ENCODE peak calls at places on chromosomes 7 and 10, in eight cellular contexts. H is transverse colon, V is fibroblast of the aortic adventitia, P is IMR-90, K is astrocyte of the spinal cord, Z is kidney epithelial cell, E is tibial artery, U is heart right ventricle. T is an unnamed sample.

GRCh38 chr10:128574616-128575210 is 448.5 kb upstream of the MKI67 start:
- DNase-seq in U (no peak), V (no peak), Z (no peak), P (no peak), H (no peak), K (no peak), E (no peak), T (no peak)

GRCh38 chr10:91022924-91023707 is 102.2 kb upstream of the ANKRD1 start:
- DNase-seq in V (peak; percentile 37), Z (no peak), P (no peak), H (no peak), U (peak; percentile 24), E (no peak), K (no peak), T (no peak)

GRCh38 chr10:6050801-6051445 is 11.2 kb downstream of the IL2RA start:
- DNase-seq in K (peak; percentile 28), U (peak; percentile 69), P (peak; percentile 44), V (peak; percentile 67), H (peak; percentile 80), Z (no peak), E (peak; percentile 69), T (peak; percentile 10)

GRCh38 chr10:51522858-51523257 is 176.5 kb downstream of the CSTF2T start:
- DNase-seq in K (no peak), V (no peak), U (no peak), E (no peak), Z (no peak), H (no peak), P (no peak), T (peak; percentile 22)

GRCh38 chr10:72375173-72375572 is 20.5 kb upstream of the DNAJB12 start:
- DNase-seq in H (no peak), K (no peak), Z (no peak), E (no peak), P (peak; percentile 30), U (no peak), V (no peak), T (no peak)

GRCh38 chr10:124593431-124593985 is 131.9 kb downstream of the LHPP start:
- DNase-seq in H (no peak), U (no peak), E (no peak), Z (no peak), P (no peak), V (no peak), K (no peak), T (no peak)

GRCh38 chr10:7503190-7503589 is 92.4 kb upstream of the SFMBT2 start:
- DNase-seq in E (no peak), H (no peak), P (no peak), Z (no peak), K (no peak), V (no peak), U (no peak), T (no peak)

GRCh38 chr7:111756687-111757178 is 194.4 kb upstream of the IMMP2L start:
- DNase-seq in E (peak; percentile 84), U (peak; percentile 38), H (peak; percentile 11), K (peak; percentile 46), P (peak; percentile 82), Z (no peak), V (peak; percentile 83), T (no peak)

GRCh38 chr10:92970301-92971070 is 90.1 kb upstream of the CYP26C1 start:
- DNase-seq in E (no peak), H (no peak), K (peak; percentile 71), V (no peak), Z (peak; percentile 14), U (no peak), P (peak; percentile 57), T (no peak)

GRCh38 chr10:43077421-43078171 is 727 bp downstream of the RET start:
- DNase-seq in U (no peak), P (no peak), H (no peak), V (no peak), K (peak; percentile 2), E (no peak), Z (no peak), T (no peak)

GRCh38 chr10:43079823-43080222 is 3.0 kb downstream of the RET start:
- DNase-seq in K (no peak), P (no peak), H (no peak), U (no peak), E (no peak), V (no peak), Z (no peak), T (no peak)

GRCh38 chr10:43078175-43078985 is 1.5 kb downstream of the RET start:
- DNase-seq in P (no peak), E (no peak), V (no peak), Z (no peak), K (no peak), U (no peak), H (no peak), T (no peak)

GRCh38 chr10:43076876-43077420 is at the start of gene RET:
- DNase-seq in U (peak; percentile 18), H (peak; percentile 43), P (no peak), K (no peak), V (no peak), Z (no peak), E (no peak), T (peak; percentile 3)

GRCh38 chr10:43078986-43079273 is 2.1 kb downstream of the RET start:
- DNase-seq in E (no peak), H (peak; percentile 13), K (no peak), U (peak; percentile 21), Z (no peak), V (peak; percentile 3), P (no peak), T (peak; percentile 9)
- H3K4me3 ChIP-seq in E (no peak overlapping the region), H (no peak overlapping the region), K (no peak overlapping the region), U (no peak overlapping the region), Z (no peak overlapping the region), V (no peak overlapping the region), P (no peak overlapping the region), T (no peak overlapping the region)

DNA sequence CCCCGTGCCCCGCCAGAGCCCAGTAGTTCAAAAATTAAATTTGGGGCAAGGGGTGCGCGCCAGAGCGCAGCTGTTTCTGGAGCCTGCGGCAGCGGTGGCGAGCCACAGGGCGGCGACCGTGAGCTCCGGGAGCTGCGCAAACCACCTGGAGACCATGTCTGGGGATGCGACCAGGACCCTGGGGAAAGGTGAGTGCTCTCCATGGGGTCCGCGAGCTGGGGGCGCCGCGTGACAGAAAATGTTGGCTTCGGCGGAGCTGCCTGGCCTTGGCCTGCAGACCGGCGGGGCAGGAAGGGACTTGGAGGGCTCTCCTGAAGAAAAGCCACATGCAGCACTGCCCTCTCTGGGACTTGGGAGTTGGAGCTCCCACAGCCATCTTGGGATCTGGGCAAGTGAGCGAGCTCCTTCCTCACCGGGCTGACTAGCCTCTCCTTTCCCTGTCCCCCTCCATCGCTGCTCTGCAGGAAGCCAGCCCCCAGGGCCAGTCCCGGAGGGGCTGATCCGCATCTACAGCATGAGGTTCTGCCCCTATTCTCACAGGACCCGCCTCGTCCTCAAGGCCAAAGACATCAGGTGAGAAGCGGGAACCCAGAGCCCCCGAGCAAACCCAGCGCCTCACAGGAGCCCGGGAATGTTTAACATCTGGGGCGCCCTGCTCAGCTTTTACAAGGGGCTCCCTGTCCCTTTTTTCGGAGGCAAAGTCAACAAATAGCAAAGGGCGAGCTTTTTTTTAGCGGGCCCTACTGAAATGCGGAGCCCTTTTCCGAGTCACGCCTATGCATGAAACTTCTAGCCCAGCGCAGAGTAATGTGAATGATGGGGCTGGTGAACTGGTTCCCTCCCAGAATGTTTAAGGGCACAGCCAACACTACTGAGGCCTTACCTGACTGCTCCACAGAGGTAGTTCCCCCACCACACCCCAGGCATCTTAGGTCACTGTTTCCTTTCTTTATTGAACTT is 6.1 kb downstream of the GSTO2 start:
- DNase-seq in K (peak; percentile 29), V (peak; percentile 33), H (peak; percentile 54), E (no peak), U (no peak), Z (no peak), P (no peak), T (peak; percentile 58)
- H3K4me3 ChIP-seq in K (peak overlapping the region; percentile 23), V (peak overlapping the region; percentile 53), H (peak overlapping the region; percentile 53), E (peak overlapping the region; percentile 13), U (no peak overlapping the region), Z (peak overlapping the region; percentile 46), P (peak overlapping the region; percentile 29), T (peak overlapping the region; percentile 50)

DNA sequence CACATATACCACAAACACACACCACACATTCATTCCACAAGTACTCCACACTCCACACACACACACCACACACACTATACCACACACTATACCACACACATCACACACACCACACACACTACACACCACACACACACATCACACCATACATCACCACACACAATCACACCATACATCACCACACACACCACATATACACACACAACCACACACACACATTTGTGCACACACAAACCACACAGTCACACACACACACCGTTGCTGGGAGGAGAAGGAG is 112.8 kb downstream of the PTPN20 start:
- DNase-seq in K (no peak), H (no peak), Z (no peak), V (no peak), E (no peak), P (no peak), U (no peak), T (no peak)
- H3K4me3 ChIP-seq in K (no peak overlapping the region), H (no peak overlapping the region), Z (no peak overlapping the region), V (no peak overlapping the region), E (no peak overlapping the region), P (no peak overlapping the region), U (no peak overlapping the region), T (no peak overlapping the region)

DNA sequence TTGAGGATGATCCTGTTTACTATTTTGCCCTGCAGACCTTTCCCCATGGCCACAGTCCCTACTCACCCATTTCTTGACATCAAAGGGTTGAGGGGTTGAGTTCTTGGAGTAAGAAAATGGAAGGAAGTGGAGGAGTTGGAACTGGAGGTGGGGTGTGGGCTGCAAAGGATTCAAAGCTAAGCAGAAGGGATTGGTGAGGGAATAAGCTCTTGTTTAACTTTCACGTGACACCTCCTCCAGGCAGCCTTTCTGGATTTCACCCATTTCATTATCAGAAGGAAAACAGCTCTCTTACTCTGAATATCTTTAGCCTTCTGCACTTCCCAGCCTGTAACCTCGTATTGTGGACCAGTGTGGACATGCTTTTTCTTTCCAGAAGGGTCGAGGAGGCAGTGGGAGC is 13.7 kb downstream of the MOSPD3 start:
- DNase-seq in H (no peak), V (no peak), P (no peak), K (no peak), Z (no peak), E (no peak), U (no peak), T (no peak)
- H3K4me3 ChIP-seq in H (peak overlapping the region; percentile 46), V (peak overlapping the region; percentile 48), P (peak overlapping the region; percentile 33), K (no peak overlapping the region), Z (peak overlapping the region; percentile 28), E (peak overlapping the region; percentile 28), U (peak overlapping the region; percentile 24), T (no peak overlapping the region)

DNA sequence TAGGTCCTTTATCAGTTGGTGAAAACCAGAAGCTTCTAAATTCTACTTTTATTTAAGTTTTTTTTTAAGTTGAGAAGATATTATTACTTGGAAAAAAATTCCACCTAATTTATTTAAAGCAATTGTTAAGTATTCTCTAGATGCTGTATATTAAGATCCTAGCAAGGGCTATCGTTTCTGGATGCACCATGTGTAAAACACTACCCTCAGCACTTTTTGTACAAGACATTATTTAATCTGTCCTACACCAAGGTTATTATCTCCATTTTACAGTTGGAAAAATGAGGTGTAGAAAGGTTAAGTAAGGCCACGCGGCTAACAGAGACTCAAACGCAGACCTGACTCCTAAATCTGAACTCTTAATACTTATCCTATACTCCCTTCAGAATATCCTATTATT is 19.8 kb downstream of the RAB11FIP2 start:
- DNase-seq in H (no peak), V (no peak), U (no peak), K (no peak), Z (no peak), E (no peak), P (no peak), T (no peak)
- H3K4me3 ChIP-seq in H (no peak overlapping the region), V (no peak overlapping the region), U (no peak overlapping the region), K (no peak overlapping the region), Z (no peak overlapping the region), E (no peak overlapping the region), P (no peak overlapping the region), T (no peak overlapping the region)

GRCh38 chr7:75698358-75698757 is 40.4 kb downstream of the HIP1 start:
- DNase-seq in E (no peak), U (no peak), H (no peak), P (no peak), V (no peak), K (no peak), Z (no peak), T (no peak)
- H3K4me3 ChIP-seq in E (no peak overlapping the region), U (no peak overlapping the region), H (no peak overlapping the region), P (no peak overlapping the region), V (no peak overlapping the region), K (no peak overlapping the region), Z (no peak overlapping the region), T (no peak overlapping the region)